ENCODE peak calls at places on chromosomes 2 and 18, in four cellular contexts. Q is fibroblast of lung, B is right cardiac atrium, Z is gastrocnemius medialis. A is an unnamed sample.

GRCh38 chr2:88919087-88919738 is 227.7 kb downstream of the RPIA start:
- DNase-seq in Z (no peak), Q (peak), B (no peak), A (no peak)

GRCh38 chr2:216081487-216082387 is at the start of the genes PECR and TMEM169:
- DNase-seq in B (peak), Q (peak), Z (peak), A (no peak)

GRCh38 chr2:65658871-65659270 is 226.5 kb upstream of the SPRED2 start:
- DNase-seq in B (no peak), Q (no peak), Z (no peak), A (no peak)

GRCh38 chr2:58950795-58951462 is 709.8 kb upstream of the FANCL start:
- DNase-seq in Q (no peak), Z (no peak), B (peak), A (no peak)

GRCh38 chr2:3264010-3264744 is 113.4 kb downstream of the EIPR1 start:
- DNase-seq in Q (no peak), B (no peak), Z (peak), A (no peak)

GRCh38 chr18:27605107-27605834 is 420.2 kb upstream of the CHST9 start:
- DNase-seq in B (peak), Q (peak), Z (peak), A (peak)

GRCh38 chr2:65334714-65335113 is 97.7 kb downstream of the SPRED2 start:
- DNase-seq in B (no peak), Q (no peak), Z (no peak), A (no peak)

GRCh38 chr2:19357383-19358241 is 811 bp downstream of the OSR1 start:
- DNase-seq in Q (peak), Z (no peak), B (no peak), A (no peak)

GRCh38 chr2:214808961-214809750 is at the start of gene BARD1:
- DNase-seq in Z (peak), B (peak), Q (peak), A (no peak)

GRCh38 chr2:64453710-64454315 is at the start of gene LGALSL:
- DNase-seq in Z (peak), Q (peak), B (peak), A (no peak)

GRCh38 chr2:216775043-216775453 is 79.7 kb upstream of the IGFBP5 start:
- DNase-seq in Z (peak), Q (peak), B (peak), A (peak)

GRCh38 chr18:71598374-71598773 is 945.8 kb downstream of the CBLN2 start:
- DNase-seq in Q (peak), Z (no peak), B (no peak), A (no peak)

GRCh38 chr2:190862591-190862991 is 18.0 kb upstream of the GLS start:
- DNase-seq in Z (no peak), Q (no peak), B (no peak), A (no peak)

GRCh38 chr18:80167947-80168745 is 59.1 kb downstream of the ADNP2 start:
- DNase-seq in B (no peak), Q (no peak), Z (no peak), A (no peak)

GRCh38 chr2:41723531-41723930 is 324.3 kb upstream of the PKDCC start:
- DNase-seq in B (no peak), Z (no peak), Q (peak), A (no peak)

GRCh38 chr18:64333584-64333983 is 184.7 kb upstream of the LINC00305 start:
- DNase-seq in Q (no peak), Z (no peak), B (peak), A (no peak)

GRCh38 chr2:173271825-173272224 is 82.8 kb upstream of the CDCA7 start:
- DNase-seq in B (no peak), Q (no peak), Z (no peak), A (peak)

GRCh38 chr18:40380657-40381441 is 1574.2 kb upstream of the PIK3C3 start:
- DNase-seq in Q (peak), Z (no peak), B (no peak), A (no peak)

GRCh38 chr2:97848347-97848746 is 135.0 kb downstream of the ZAP70 start:
- DNase-seq in Q (no peak), Z (no peak), B (no peak), A (no peak)

GRCh38 chr2:40332096-40332826 is 119.6 kb downstream of the SLC8A1 start:
- DNase-seq in B (no peak), Q (peak), Z (peak), A (no peak)

GRCh38 chr2:31401580-31401979 is 13.0 kb downstream of the XDH start:
- DNase-seq in Q (peak), B (no peak), Z (no peak), A (peak)

GRCh38 chr2:37569131-37569530 is 102.3 kb downstream of the CDC42EP3 start:
- DNase-seq in Q (no peak), B (no peak), Z (no peak), A (no peak)
- H3K27ac ChIP-seq in Q (no peak), B (no peak), Z (no peak), A (no peak)

GRCh38 chr2:80252294-80252986 is 52.1 kb downstream of the LRRTM1 start:
- DNase-seq in B (no peak), Q (no peak), Z (no peak), A (no peak)

GRCh38 chr2:80259292-80259691 is 45.3 kb downstream of the LRRTM1 start:
- DNase-seq in B (no peak), Q (no peak), Z (no peak), A (no peak)

GRCh38 chr2:80256396-80257167 is 48.0 kb downstream of the LRRTM1 start:
- DNase-seq in Q (peak), B (no peak), Z (no peak), A (no peak)

GRCh38 chr2:80258793-80259192 is 45.8 kb downstream of the LRRTM1 start:
- DNase-seq in Z (no peak), Q (no peak), B (no peak), A (no peak)

DNA sequence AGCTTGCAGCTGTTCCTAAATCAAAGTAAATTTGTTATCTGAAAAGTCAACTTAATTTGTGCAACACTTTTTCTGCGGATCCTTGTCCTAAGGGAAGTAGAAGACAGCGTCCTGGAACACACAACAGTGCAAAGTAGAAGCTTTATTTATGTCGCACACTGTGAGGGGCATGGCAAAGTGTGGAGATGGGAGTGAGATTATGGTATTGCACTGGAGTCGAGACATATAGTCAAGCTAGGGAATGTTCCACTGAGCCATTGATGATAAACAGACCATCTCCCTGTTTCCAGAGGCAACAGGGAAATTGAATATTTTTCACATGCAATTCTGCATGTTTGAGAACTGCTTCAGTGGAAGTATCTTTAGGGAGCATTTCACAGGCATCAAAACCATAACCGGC is 46.2 kb downstream of the LRRTM1 start:
- DNase-seq in B (no peak), Z (no peak), Q (no peak), A (no peak)
- H3K27ac ChIP-seq in B (no peak), Z (no peak), Q (no peak), A (no peak)

GRCh38 chr2:17611036-17611435 is 70.5 kb downstream of the VSNL1 start:
- DNase-seq in Z (no peak), B (no peak), Q (no peak), A (no peak)
- H3K27ac ChIP-seq in Z (no peak), B (no peak), Q (no peak), A (no peak)

DNA sequence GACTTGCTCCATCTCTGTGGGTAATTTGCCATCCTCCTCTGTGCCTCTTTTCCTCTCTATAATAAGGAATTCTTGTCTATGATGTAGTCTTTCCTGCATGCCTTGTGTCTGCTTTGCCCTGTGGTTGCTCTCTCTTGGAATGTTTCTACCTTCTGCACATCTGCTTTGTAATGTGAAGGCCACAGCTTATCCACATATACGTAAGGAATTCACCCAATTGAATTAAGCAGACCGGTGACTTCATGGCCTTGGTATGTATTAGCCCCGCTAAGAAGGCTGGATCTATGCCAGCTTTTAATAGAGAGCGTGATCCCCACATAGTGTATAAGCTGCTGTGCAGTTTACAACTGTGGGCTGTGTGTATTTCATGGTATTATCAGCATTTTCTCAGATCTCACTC is 274.7 kb downstream of the RNF144A start:
- DNase-seq in Q (peak), Z (no peak), B (no peak), A (peak)
- H3K27ac ChIP-seq in Q (no peak), Z (no peak), B (no peak), A (no peak)

DNA sequence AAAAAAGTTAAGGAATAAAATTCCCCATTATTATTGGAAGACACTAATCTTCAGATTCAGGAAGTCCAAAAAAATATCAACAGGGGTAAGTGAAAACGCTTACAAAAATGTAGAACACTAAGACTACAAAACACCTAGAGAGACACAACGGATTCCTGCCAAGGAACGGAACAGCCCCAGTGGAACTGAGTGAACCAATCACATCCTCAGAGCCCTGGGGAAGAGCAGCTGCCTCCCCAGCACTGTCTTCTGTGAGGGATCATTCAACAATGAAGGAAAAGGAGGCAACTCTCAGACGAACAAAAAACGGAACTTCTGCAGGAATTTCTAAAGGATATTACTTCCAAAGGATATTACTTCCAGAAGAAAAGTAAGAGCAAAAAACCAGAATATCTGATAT is 82.0 kb downstream of the HDAC4 start:
- DNase-seq in Q (peak), Z (peak), B (no peak), A (no peak)
- H3K27ac ChIP-seq in Q (peak), Z (peak), B (no peak), A (no peak)

DNA sequence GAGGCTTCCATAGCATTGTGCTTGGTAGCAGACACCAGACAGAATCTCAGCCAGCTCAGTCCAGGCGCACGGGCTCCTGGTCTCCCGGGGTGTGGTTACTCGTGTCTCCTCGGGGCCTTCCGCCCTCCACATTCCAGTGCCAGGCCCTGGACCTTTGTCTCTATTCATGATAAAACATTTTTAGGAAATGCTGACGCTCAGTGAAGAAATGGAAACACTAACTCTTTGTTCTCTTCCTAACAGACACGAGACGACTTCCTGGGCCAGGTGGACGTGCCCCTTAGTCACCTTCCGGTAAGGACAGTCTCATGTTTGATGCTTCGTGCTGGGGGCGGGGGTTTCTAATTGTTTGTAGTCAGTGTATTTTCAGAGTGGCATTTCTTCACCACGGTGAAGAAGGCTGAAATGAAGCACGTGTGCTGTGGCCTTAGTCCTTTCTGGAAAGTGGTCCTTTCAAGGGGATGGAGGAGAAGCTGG is 271.8 kb downstream of the NEDD4L start:
- DNase-seq in B (peak), Z (peak), Q (no peak), A (no peak)
- H3K27ac ChIP-seq in B (peak), Z (peak), Q (no peak), A (peak)

GRCh38 chr2:157790780-157791179 is 85.3 kb downstream of the ACVR1 start:
- DNase-seq in Z (peak), Q (no peak), B (no peak), A (no peak)
- H3K27ac ChIP-seq in Z (peak), Q (no peak), B (peak), A (no peak)

GRCh38 chr2:38653715-38654494 is 12.0 kb upstream of the GALM start:
- DNase-seq in Q (no peak), Z (no peak), B (no peak), A (no peak)
- H3K27ac ChIP-seq in Q (no peak), Z (no peak), B (no peak), A (no peak)

GRCh38 chr2:50953021-50953420 is 78.9 kb downstream of the NRXN1 start:
- DNase-seq in B (no peak), Q (peak), Z (no peak), A (peak)

GRCh38 chr2:50957880-50958279 is 74.1 kb downstream of the NRXN1 start:
- DNase-seq in Z (no peak), Q (peak), B (no peak), A (no peak)

GRCh38 chr2:50952596-50952995 is 79.3 kb downstream of the NRXN1 start:
- DNase-seq in Q (peak), Z (no peak), B (no peak), A (peak)

GRCh38 chr2:50951416-50951815 is 80.5 kb downstream of the NRXN1 start:
- DNase-seq in Q (peak), Z (no peak), B (no peak), A (no peak)

GRCh38 chr2:50956886-50957285 is 75.0 kb downstream of the NRXN1 start:
- DNase-seq in B (no peak), Z (no peak), Q (no peak), A (no peak)
- H3K27ac ChIP-seq in B (no peak), Z (no peak), Q (no peak), A (no peak)

A was measured in epithelial cell of prostate.